ENCODE peak calls at places on chromosome 22, in four cellular contexts. M is trophoblast cell, T is A673, U is lung. S is an unnamed sample.

GRCh38 chr22:32205974-32206773 is 1.3 kb upstream of the RFPL2 start:
- DNase-seq in M (no peak), T (no peak), U (no peak), S (no peak)

GRCh38 chr22:30127749-30128166 is 47.5 kb downstream of the HORMAD2 start:
- DNase-seq in M (peak; percentile 64), T (no peak), U (no peak), S (no peak)

GRCh38 chr22:17589810-17590375 is 26.6 kb downstream of the SLC25A18 start:
- DNase-seq in M (no peak), T (no peak), U (no peak), S (no peak)

GRCh38 chr22:19884161-19884953 is 29.7 kb upstream of the GNB1L start:
- DNase-seq in M (no peak), T (no peak), U (no peak), S (no peak)

GRCh38 chr22:20566420-20567260 is 59.2 kb downstream of the MED15 start:
- DNase-seq in M (peak; percentile 37), T (no peak), U (no peak), S (no peak)

GRCh38 chr22:44229331-44229730 is 48.6 kb downstream of the PARVG start:
- DNase-seq in M (no peak), T (no peak), U (no peak), S (no peak)

GRCh38 chr22:41976070-41976901 is 7.0 kb downstream of the SEPTIN3 start:
- DNase-seq in M (peak; percentile 64), T (no peak), U (no peak), S (peak; percentile 45)

GRCh38 chr22:38414009-38414395 is 41.0 kb downstream of the KCNJ4 start:
- DNase-seq in M (no peak), T (no peak), U (no peak), S (no peak)

GRCh38 chr22:19143967-19144400 is 467 bp downstream of the ESS2 start:
- DNase-seq in M (peak; percentile 7), T (no peak), U (no peak), S (no peak)

GRCh38 chr22:26893034-26893710 is 235.8 kb downstream of the MIAT start:
- DNase-seq in M (no peak), T (peak; percentile 40), U (peak; percentile 26), S (no peak)

GRCh38 chr22:41642711-41643110 is 21.6 kb downstream of the XRCC6 start:
- DNase-seq in M (no peak), T (no peak), U (no peak), S (no peak)

GRCh38 chr22:43510226-43511070 is 98.6 kb downstream of the MPPED1 start:
- DNase-seq in M (no peak), T (no peak), U (no peak), S (no peak)

GRCh38 chr22:44331881-44332714 is 19.3 kb upstream of the SHISAL1 start:
- DNase-seq in M (no peak), T (no peak), U (no peak), S (no peak)

GRCh38 chr22:37222440-37222971 is 10.2 kb upstream of the SSTR3 start:
- DNase-seq in M (no peak), T (no peak), U (no peak), S (peak; percentile 77)

GRCh38 chr22:26462971-26463661 is 20.5 kb downstream of the HPS4 start:
- DNase-seq in M (peak; percentile 96), T (no peak), U (no peak), S (no peak)

GRCh38 chr22:22931557-22932270 is 44.1 kb downstream of the IGLL5 start:
- DNase-seq in M (no peak), T (no peak), U (no peak), S (peak; percentile 95)

GRCh38 chr22:32725369-32725988 is 76.0 kb upstream of the TIMP3 start:
- DNase-seq in M (peak; percentile 78), T (no peak), U (no peak), S (no peak)

GRCh38 chr22:41132555-41132954 is 40.2 kb downstream of the EP300 start:
- DNase-seq in M (no peak), T (no peak), U (no peak), S (no peak)

GRCh38 chr22:20244744-20245576 is 23.2 kb downstream of the RTN4R start:
- DNase-seq in M (no peak), T (peak; percentile 64), U (no peak), S (no peak)

GRCh38 chr22:23216331-23217170 is 36.2 kb downstream of the BCR start:
- DNase-seq in M (peak; percentile 9), T (no peak), U (no peak), S (no peak)

GRCh38 chr22:19971276-19972124 is 29.9 kb upstream of the TXNRD2 start:
- DNase-seq in M (no peak), T (no peak), U (no peak), S (no peak)

GRCh38 chr22:50083462-50084081 is 1.7 kb downstream of the MLC1 start:
- DNase-seq in M (no peak), T (no peak), U (no peak), S (no peak)

GRCh38 chr22:20569059-20570058 is 61.9 kb downstream of the MED15 start:
- DNase-seq in M (peak; percentile 95), T (no peak), U (peak; percentile 88), S (no peak)

GRCh38 chr22:26642465-26643367 is 14.7 kb upstream of the MIAT start:
- DNase-seq in M (no peak), T (peak; percentile 22), U (no peak), S (peak; percentile 68)

GRCh38 chr22:27778299-27779090 is 23.1 kb downstream of the MN1 start:
- DNase-seq in M (no peak), T (no peak), U (no peak), S (no peak)

GRCh38 chr22:37482244-37482643 is 3.9 kb downstream of the MFNG start:
- DNase-seq in M (no peak), T (no peak), U (no peak), S (no peak)

GRCh38 chr22:20536590-20537324 is 29.3 kb downstream of the MED15 start:
- DNase-seq in M (no peak), T (no peak), U (no peak), S (no peak)

GRCh38 chr22:20130319-20130718 is 1.3 kb upstream of the ZDHHC8 start:
- DNase-seq in M (no peak), T (no peak), U (no peak), S (peak; percentile 47)

GRCh38 chr22:33000342-33001280 is 57.6 kb downstream of the SYN3 start:
- DNase-seq in M (peak; percentile 78), T (peak; percentile 84), U (no peak), S (no peak)

GRCh38 chr22:43515902-43516301 is 104.1 kb downstream of the MPPED1 start:
- DNase-seq in M (no peak), T (no peak), U (no peak), S (peak; percentile 20)

GRCh38 chr22:50502096-50502495 is 5.4 kb downstream of the LMF2 start:
- DNase-seq in M (no peak), T (no peak), U (no peak), S (no peak)

GRCh38 chr22:35074583-35074982 is 8.6 kb downstream of the ISX start:
- DNase-seq in M (no peak), T (no peak), U (no peak), S (no peak)

GRCh38 chr22:35961480-35961902 is 67.1 kb downstream of the RBFOX2 start:
- DNase-seq in M (no peak), T (peak; percentile 48), U (peak; percentile 29), S (no peak)

GRCh38 chr22:19120829-19121630 is 1.2 kb downstream of the DGCR2 start:
- DNase-seq in M (peak; percentile 73), T (no peak), U (peak; percentile 67), S (no peak)

GRCh38 chr22:48513446-48513845 is 1314.2 kb downstream of the BRD1 start:
- DNase-seq in M (no peak), T (no peak), U (no peak), S (no peak)

GRCh38 chr22:48513929-48514328 is 1313.7 kb downstream of the BRD1 start:
- DNase-seq in M (no peak), T (no peak), U (no peak), S (no peak)

GRCh38 chr22:48517039-48518030 is 1310.3 kb downstream of the BRD1 start:
- DNase-seq in M (no peak), T (no peak), U (no peak), S (no peak)

GRCh38 chr22:48515571-48516200 is 1312.0 kb downstream of the BRD1 start:
- DNase-seq in M (no peak), T (no peak), U (no peak), S (no peak)

DNA sequence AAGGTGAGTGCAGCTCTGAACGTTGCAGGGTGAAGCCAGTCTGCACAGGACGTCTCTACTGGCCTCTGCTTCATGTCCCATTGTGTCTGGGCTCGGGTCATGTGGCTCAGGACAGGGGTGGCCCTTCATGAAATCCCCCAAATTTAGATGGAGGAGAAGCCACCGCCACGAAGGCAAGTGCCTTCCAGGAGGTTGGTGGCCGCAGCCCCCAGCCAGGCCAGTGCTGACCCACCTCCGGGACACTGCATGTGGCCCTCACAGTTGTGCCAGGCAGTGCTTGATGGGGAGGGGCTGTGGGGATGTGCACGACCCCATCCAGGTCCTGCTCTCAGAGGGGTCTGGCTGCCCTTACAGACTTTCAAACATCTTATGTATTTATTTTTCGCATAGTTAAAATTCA is 1311.1 kb downstream of the BRD1 start:
- DNase-seq in M (no peak), T (no peak), U (no peak), S (no peak)
- H3K9me3 ChIP-seq in M (no peaks in the 10 kb centered on the region), T (no peaks in the 10 kb centered on the region), U (no peaks in the 10 kb centered on the region), S (no peaks in the 10 kb centered on the region)

DNA sequence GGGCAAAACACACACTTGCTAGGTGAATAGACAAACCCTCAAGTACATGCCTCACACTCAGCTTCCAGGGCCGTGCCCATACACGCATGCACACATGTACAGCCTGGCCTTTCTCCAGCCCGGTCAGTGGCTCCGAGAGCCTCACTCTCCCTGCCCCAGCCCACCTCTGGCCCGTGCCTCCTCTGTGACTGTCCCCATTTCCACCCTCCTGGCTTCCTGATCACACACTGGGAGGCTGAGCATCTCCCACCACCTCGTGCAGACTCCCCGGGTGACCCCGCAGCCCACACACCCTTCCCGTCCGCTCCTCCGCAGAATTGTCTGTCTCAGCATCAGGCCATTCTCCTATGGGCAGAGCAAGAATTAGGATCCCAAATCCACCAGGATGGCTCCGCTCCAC is 634.1 kb downstream of the TBC1D22A start:
- DNase-seq in M (no peak), T (no peak), U (no peak), S (no peak)
- H3K9me3 ChIP-seq in M (peaks cover 89% of the 10 kb centered on the region), T (no peaks in the 10 kb centered on the region), U (no peaks in the 10 kb centered on the region), S (no peaks in the 10 kb centered on the region)

GRCh38 chr22:48205790-48206189 is 1443.3 kb downstream of the TBC1D22A start:
- DNase-seq in M (no peak), T (no peak), U (peak; percentile 19), S (no peak)

GRCh38 chr22:48208894-48209293 is 1446.4 kb downstream of the TBC1D22A start:
- DNase-seq in M (no peak), T (no peak), U (peak; percentile 27), S (no peak)

GRCh38 chr22:48199667-48200066 is 1437.2 kb downstream of the TBC1D22A start:
- DNase-seq in M (no peak), T (no peak), U (no peak), S (no peak)

GRCh38 chr22:48209473-48210271 is 1447.2 kb downstream of the TBC1D22A start:
- DNase-seq in M (no peak), T (no peak), U (peak; percentile 26), S (no peak)

GRCh38 chr22:48204296-48204695 is 1441.8 kb downstream of the TBC1D22A start:
- DNase-seq in M (no peak), T (no peak), U (no peak), S (no peak)
- H3K9me3 ChIP-seq in M (peaks cover 2% of the 10 kb centered on the region), T (no peaks in the 10 kb centered on the region), U (no peaks in the 10 kb centered on the region), S (no peaks in the 10 kb centered on the region)

GRCh38 chr22:39677967-39678366 is 107.4 kb downstream of the CACNA1I start:
- DNase-seq in M (no peak), T (no peak), U (no peak), S (no peak)
- H3K9me3 ChIP-seq in M (peaks cover 3% of the 10 kb centered on the region), T (no peaks in the 10 kb centered on the region), U (peaks cover 12% of the 10 kb centered on the region), S (no peaks in the 10 kb centered on the region)